ENCODE peak calls at places on chromosomes 13 and 19, in four cellular contexts. W, S, H and K are unnamed samples.

GRCh38 chr13:111646464-111646855 is 326.0 kb downstream of the TEX29 start:
- DNase-seq in H (no peak), W (no peak), S (no peak), K (no peak)

GRCh38 chr13:66673401-66673800 is 556.7 kb downstream of the PCDH9 start:
- DNase-seq in H (peak), S (no peak), W (no peak), K (no peak)

GRCh38 chr13:21109168-21109567 is 47.8 kb upstream of the LATS2 start:
- DNase-seq in H (no peak), W (no peak), S (no peak), K (no peak)

GRCh38 chr13:111095031-111095840 is 19.9 kb upstream of the ARHGEF7 start:
- DNase-seq in H (no peak), W (peak), S (no peak), K (no peak)

GRCh38 chr13:53151692-53152421 is 123.2 kb downstream of the OLFM4 start:
- DNase-seq in W (no peak), H (no peak), S (no peak), K (no peak)

GRCh38 chr13:42384265-42384664 is 112.3 kb downstream of the AKAP11 start:
- DNase-seq in W (no peak), H (peak), S (no peak), K (no peak)

GRCh38 chr19:3821857-3822364 is 35.7 kb upstream of the MATK start:
- DNase-seq in W (peak), S (no peak), H (no peak), K (peak)

GRCh38 chr19:28644261-28644660 is 568.7 kb downstream of the UQCRFS1 start:
- DNase-seq in W (no peak), H (no peak), S (no peak), K (no peak)

GRCh38 chr19:4567584-4568071 is 8.1 kb upstream of the SEMA6B start:
- DNase-seq in H (no peak), W (peak), S (no peak), K (peak)

GRCh38 chr13:97279913-97280312 is 57.8 kb downstream of the MBNL2 start:
- DNase-seq in S (no peak), W (no peak), H (no peak), K (no peak)

GRCh38 chr13:26021516-26021915 is 30.3 kb downstream of the SHISA2 start:
- DNase-seq in W (no peak), S (no peak), H (peak), K (no peak)

GRCh38 chr13:24215732-24216131 is 55.2 kb downstream of the SPATA13 start:
- DNase-seq in W (no peak), H (no peak), S (peak), K (no peak)

GRCh38 chr13:28754698-28755545 is 36.2 kb upstream of the SLC46A3 start:
- DNase-seq in H (no peak), W (no peak), S (no peak), K (peak)

GRCh38 chr19:21439372-21439771 is 42.4 kb downstream of the ZNF493 start:
- DNase-seq in H (peak), W (no peak), S (peak), K (no peak)

GRCh38 chr19:19530423-19530804 is 1.7 kb downstream of the YJEFN3 start:
- DNase-seq in S (no peak), W (no peak), H (no peak), K (no peak)

GRCh38 chr13:41652735-41653361 is 195.5 kb downstream of the RGCC start:
- DNase-seq in W (no peak), H (peak), S (no peak), K (no peak)

GRCh38 chr13:96728463-96728862 is 265.8 kb downstream of the OXGR1 start:
- DNase-seq in S (no peak), W (no peak), H (no peak), K (no peak)

GRCh38 chr19:17421942-17422341 is 2.1 kb downstream of the MVB12A start:
- DNase-seq in H (no peak), S (no peak), W (no peak), K (no peak)

GRCh38 chr13:102688306-102688973 is 6.4 kb downstream of the METTL21C start:
- DNase-seq in W (no peak), H (no peak), S (no peak), K (no peak)

GRCh38 chr19:4841366-4841704 is 9.8 kb upstream of the TICAM1 start:
- DNase-seq in H (no peak), S (no peak), W (no peak), K (no peak)

GRCh38 chr13:86082116-86082515 is 282.9 kb upstream of the SLITRK6 start:
- DNase-seq in S (no peak), W (no peak), H (no peak), K (no peak)

GRCh38 chr19:17293605-17294004 is 9.6 kb downstream of the ABHD8 start:
- DNase-seq in S (no peak), W (no peak), H (no peak), K (no peak)

GRCh38 chr13:56424246-56424645 is 716.5 kb upstream of the PRR20A start:
- DNase-seq in H (peak), S (no peak), W (no peak), K (no peak)

GRCh38 chr19:53507523-53508442 is 30.2 kb upstream of the ZNF331 start:
- DNase-seq in W (no peak), H (no peak), S (no peak), K (no peak)

GRCh38 chr13:96994030-96994848 is at the start of gene OXGR1:
- DNase-seq in S (no peak), H (no peak), W (no peak), K (no peak)

GRCh38 chr19:1980068-1980467 is 35.4 kb downstream of the BTBD2 start:
- DNase-seq in H (no peak), W (no peak), S (no peak), K (no peak)

GRCh38 chr13:31161583-31162150 is at the start of gene HSPH1:
- DNase-seq in W (peak), H (peak), S (peak), K (peak)
- TF ChIP-seq CTCF in W (peak), H (no peak), S (peak), K (no peak)

GRCh38 chr19:11942008-11942842 is 17.3 kb downstream of the ZNF700 start:
- DNase-seq in H (no peak), S (no peak), W (no peak), K (no peak)
- H3K4me3 ChIP-seq in H (no peak), S (no peak), W (no peak), K (no peak)

DNA sequence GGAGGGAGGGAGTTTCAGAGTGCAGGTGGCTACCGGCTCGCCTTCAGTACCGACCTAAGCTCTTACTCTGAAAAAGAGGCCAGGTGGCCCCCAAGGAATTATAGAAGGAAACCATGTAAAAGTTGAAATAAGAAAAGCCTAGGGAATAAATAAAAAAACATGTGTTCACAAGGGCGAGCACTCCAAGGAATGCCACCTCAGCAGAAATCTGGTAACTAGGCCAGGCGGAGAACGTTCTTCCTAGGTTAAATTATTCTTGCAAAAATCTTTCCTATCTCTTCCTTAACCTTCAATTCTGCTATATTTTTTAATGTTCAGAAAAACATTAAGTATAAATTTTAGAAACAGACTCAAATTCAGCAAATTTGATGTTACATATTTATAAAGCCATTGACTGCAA is 1260.3 kb upstream of the SLC10A2 start:
- DNase-seq in H (no peak), S (no peak), W (no peak), K (no peak)
- H3K27ac ChIP-seq in H (no peak), S (no peak), W (no peak), K (no peak)

DNA sequence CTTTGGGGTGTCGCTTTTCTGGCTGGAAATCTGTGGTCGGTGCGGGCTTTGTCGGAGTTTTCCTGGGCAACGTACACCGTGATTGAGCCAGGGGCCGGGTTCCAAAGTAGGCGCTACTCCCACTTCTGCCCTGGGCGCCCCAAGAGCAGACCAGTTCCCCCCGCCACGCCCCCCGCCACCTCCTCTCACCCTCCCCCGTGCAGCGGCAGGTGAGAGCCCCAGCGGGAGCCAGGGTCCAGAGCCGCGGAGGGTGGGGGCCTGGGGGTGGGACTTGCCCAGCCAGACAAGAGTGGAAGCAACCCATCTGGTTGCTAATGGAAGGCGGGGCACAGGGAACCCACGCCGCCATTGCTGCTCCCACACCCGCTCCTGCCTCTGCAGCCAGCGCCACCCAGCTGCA is 2195.9 kb downstream of the PCDH9 start:
- DNase-seq in S (no peak), W (peak), H (no peak), K (no peak)
- TF ChIP-seq CTCF in S (no peak), W (no peak), H (no peak), K (no peak)

DNA sequence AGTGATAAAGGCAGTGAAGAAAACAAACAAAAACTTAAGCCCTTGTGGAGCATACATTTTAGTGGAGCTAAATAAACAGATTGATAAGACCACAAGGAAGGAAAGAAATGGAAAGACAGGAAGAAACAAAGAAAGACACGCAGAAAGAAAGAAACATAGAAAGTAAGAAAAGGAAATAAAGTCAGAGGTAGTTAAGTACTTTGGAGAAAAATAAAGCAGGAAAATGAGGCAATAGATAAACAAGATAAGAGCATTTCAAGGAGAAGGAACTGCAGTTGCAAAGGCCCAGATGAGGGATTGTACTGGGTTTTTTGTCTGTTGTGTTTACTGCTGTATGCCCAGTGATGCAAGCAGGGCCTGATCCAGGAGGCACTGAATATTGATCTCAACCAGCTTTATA is 1.0 kb downstream of the NFKBIB start:
- DNase-seq in W (no peak), H (no peak), S (no peak), K (no peak)
- H3K4me3 ChIP-seq in W (peak), H (peak), S (peak), K (peak)

GRCh38 chr13:114319441-114319871 is 5.2 kb downstream of the CHAMP1 start:
- DNase-seq in W (no peak), H (peak), S (no peak), K (no peak)
- H3K27ac ChIP-seq in W (peak), H (no peak), S (no peak), K (no peak)

DNA sequence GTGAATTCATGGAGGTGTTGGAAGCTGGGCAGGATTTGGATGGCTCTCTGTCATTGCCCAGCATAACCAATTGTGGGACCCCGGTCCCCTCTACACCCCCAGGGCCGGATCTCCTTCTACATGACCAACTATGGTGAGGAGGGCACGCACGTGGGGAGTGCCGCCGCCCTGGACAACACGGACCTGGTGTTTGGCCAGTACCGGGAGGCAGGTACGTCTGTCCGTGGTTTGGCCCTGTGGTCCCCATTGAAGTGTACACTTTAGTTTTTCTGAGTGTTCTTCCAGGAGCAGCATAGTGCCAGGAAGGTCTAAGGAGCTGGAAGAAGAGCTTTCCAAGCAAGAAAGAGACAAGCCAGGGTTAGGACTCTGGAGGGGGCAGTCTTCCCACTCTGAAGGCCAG is 13.2 kb downstream of the B3GNT8 start:
- DNase-seq in W (no peak), H (no peak), S (no peak), K (no peak)
- TF ChIP-seq CTCF in W (no peak), H (no peak), S (no peak), K (no peak)